ENCODE peak calls at places on chromosomes 1 and 21, in nine cellular contexts. H, P, T, D, C, R, E, N and G are unnamed samples.

GRCh38 chr1:98439471-98439870 is 222.1 kb upstream of the SNX7 start:
- DNase-seq in C (no peak), H (no peak), R (no peak), P (no peak), D (no peak), N (no peak), T (no peak), E (no peak), G (no peak)

GRCh38 chr1:79323240-79324025 is 316.9 kb upstream of the ADGRL4 start:
- DNase-seq in C (no peak), E (no peak), D (no peak), R (peak), H (no peak), N (peak), T (no peak), P (no peak), G (peak)

GRCh38 chr1:14339288-14339687 is 259.2 kb upstream of the KAZN start:
- DNase-seq in H (no peak), P (no peak), T (no peak), C (no peak), E (no peak), N (no peak), D (no peak), R (no peak), G (no peak)

GRCh38 chr21:35974801-35975200 is 85.5 kb downstream of the SETD4 start:
- DNase-seq in D (no peak), P (peak), T (peak), N (no peak), R (no peak), C (no peak), E (no peak), H (no peak), G (no peak)

GRCh38 chr1:164772635-164773034 is 213.7 kb downstream of the PBX1 start:
- DNase-seq in E (peak), P (no peak), H (no peak), C (no peak), T (no peak), D (peak), R (no peak), N (peak), G (peak)

GRCh38 chr21:31732891-31733520 is 1.1 kb upstream of the SCAF4 start:
- DNase-seq in P (peak), E (peak), C (no peak), T (no peak), H (no peak), N (peak), D (peak), R (no peak), G (no peak)

GRCh38 chr1:198162091-198162767 is 5.4 kb downstream of the NEK7 start:
- DNase-seq in N (no peak), C (no peak), H (no peak), P (peak), T (no peak), E (peak), D (peak), R (no peak), G (no peak)

GRCh38 chr1:78658901-78659300 is 9.3 kb downstream of the IFI44 start:
- DNase-seq in H (no peak), N (no peak), C (no peak), T (no peak), P (no peak), R (no peak), D (no peak), E (no peak), G (no peak)

GRCh38 chr1:226111109-226111864 is 48.8 kb downstream of the H3-3A start:
- DNase-seq in N (no peak), H (no peak), C (no peak), T (no peak), P (no peak), R (no peak), E (no peak), D (peak), G (no peak)

GRCh38 chr1:6350416-6351088 is 43.0 kb downstream of the ACOT7 start:
- DNase-seq in R (no peak), C (no peak), P (no peak), H (no peak), E (no peak), N (no peak), T (no peak), D (no peak), G (no peak)

GRCh38 chr1:116333171-116334014 is 39.7 kb upstream of the ATP1A1 start:
- DNase-seq in P (no peak), R (no peak), T (no peak), D (no peak), N (no peak), H (no peak), E (no peak), C (no peak), G (no peak)

GRCh38 chr1:206685749-206686485 is 1.2 kb downstream of the MAPKAPK2 start:
- DNase-seq in P (peak), C (peak), H (peak), R (peak), E (peak), N (peak), T (peak), D (peak), G (peak)

GRCh38 chr1:9721606-9722377 is 70.3 kb downstream of the PIK3CD start:
- DNase-seq in P (peak), E (peak), D (peak), C (peak), N (peak), R (peak), H (peak), T (no peak), G (peak)

GRCh38 chr1:162196387-162196786 is 126.9 kb downstream of the NOS1AP start:
- DNase-seq in H (no peak), N (no peak), C (no peak), R (peak), E (peak), D (no peak), T (peak), P (peak), G (no peak)

GRCh38 chr1:16498573-16499359 is 15.3 kb downstream of the RNU1-1 start:
- DNase-seq in E (peak), D (peak), C (peak), H (peak), T (peak), N (peak), P (peak), R (peak), G (peak)
- TF ChIP-seq POLR2A in E (no peak), D (peak), C (no peak), H (no peak), T (no peak), N (peak), P (no peak), R (peak), G (peak)

DNA sequence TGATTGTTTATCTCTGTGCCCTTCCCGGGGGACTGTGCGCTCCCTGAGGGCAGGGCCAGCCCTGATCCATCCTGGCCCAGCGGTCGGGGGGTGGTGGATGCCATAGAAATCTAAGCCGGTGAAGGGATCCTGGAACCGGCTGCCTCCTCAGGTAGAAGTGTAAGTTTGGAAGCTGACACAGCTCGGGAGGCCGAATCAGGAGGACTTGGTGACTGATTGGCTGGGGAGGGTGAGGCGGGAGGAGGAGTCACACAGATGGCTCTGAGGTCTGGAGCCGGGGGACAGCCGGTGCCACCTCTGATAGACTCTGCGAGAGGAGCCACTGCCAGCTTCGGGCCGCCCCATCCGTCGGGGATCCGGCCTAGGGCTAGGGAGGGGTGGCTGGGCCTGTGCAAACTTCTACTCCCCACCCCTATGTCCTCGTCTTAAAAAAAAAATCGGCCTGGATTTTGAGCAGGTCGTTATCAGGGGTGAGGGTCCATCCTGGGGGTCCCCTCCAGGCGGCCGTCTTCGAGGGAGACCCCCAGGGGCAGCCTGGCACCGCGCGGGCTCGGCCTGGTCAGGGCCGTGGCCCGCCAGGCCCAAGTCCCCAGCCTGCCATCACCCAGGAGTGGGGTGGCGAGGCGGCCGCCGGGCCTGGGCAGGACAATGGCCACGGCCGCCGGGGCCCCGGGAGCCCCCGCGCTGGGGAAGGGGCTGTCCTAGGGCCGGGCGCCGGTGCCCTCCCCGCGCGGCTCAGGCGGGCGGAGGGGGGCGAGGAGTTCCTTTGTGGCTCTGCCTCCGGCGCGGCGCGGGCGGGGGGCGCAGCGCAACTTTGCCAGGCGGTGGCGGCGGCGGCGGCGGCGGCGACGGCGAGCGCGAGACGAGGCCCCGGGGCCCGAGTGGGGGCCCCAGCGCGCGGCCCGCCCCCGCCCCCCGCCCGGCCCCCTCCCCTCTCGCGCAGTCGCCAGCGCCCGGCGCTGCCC is 663 bp upstream of the ZNF362 start:
- DNase-seq in H (peak), N (peak), E (peak), C (peak), T (peak), D (no peak), R (peak), P (peak), G (no peak)
- TF ChIP-seq POLR2A in H (no peak), N (peak), E (peak), C (peak), T (no peak), D (no peak), R (no peak), P (peak), G (no peak)

DNA sequence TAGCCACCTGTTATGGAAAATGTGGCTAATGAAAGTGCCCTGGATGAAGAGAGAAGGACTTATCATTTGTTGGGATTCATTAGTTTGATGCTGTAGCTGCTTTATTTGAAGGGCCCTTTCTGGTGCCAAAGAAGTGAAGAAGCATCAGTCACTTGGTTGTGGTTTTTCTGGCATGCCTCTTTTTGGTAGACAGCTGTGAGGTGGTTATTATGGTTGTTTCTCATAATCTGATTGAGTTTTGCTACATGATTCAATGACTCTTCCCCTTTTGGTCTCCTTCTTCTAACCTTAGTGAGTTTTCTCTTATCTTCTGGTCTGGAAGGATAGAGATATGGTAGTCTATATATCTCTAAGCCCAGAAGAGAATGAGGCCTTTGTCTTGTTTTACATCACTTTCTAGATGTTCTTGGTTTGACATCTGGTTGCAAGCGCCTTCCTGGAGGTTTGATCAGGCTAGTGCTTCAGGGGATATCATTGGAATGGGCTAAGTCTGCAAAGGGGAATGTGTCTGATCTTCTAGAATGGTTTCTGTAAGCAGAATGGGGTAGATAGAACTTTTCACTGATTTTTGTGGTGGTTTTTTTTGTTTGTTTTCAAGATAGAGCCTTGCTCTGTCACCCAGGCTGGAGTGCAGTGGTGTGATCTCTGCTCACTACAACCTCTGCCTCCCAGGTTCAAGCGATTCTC is 26.0 kb downstream of the ARID1A start:
- DNase-seq in P (no peak), R (no peak), E (no peak), C (no peak), D (peak), T (no peak), H (no peak), N (no peak), G (no peak)
- TF ChIP-seq POLR2A in P (no peak), R (no peak), E (no peak), C (no peak), D (no peak), T (no peak), H (no peak), N (no peak), G (no peak)

DNA sequence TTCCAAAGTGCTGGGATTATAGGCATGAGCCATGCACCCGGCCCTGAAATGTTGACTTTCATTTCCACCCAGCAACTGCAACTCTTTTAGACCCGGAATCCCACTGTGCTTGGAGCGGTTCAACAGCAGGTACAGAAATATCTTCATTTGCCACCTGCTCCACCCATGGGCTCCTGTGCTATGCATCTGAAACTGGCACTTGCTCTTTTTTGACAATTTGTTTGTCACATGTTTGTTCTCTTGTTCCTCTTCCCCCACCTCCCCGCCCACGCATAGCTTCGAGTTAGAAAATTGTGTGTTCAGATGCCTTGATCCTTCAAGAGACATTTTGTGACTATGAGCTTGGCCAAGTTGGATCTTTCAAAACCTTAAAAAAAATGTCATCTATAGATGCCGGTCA is 2.4 kb upstream of the IFNLR1 start:
- DNase-seq in C (no peak), P (no peak), D (no peak), E (peak), R (no peak), H (peak), N (no peak), T (no peak), G (no peak)
- TF ChIP-seq POLR2A in C (no peak), P (no peak), D (no peak), E (no peak), R (no peak), H (no peak), N (no peak), T (no peak), G (no peak)

GRCh38 chr1:3731951-3732746 is 20.1 kb upstream of the CCDC27 start:
- DNase-seq in C (no peak), N (no peak), R (no peak), D (no peak), P (no peak), H (no peak), T (no peak), E (no peak), G (no peak)
- TF ChIP-seq POLR2A in C (no peak), N (no peak), R (no peak), D (no peak), P (peak), H (no peak), T (no peak), E (no peak), G (no peak)

GRCh38 chr21:42923553-42924432 is 1.6 kb downstream of the ERVH48-1 start:
- DNase-seq in H (peak), R (peak), E (peak), D (peak), T (peak), N (peak), C (peak), P (peak), G (peak)
- TF ChIP-seq POLR2A in H (no peak), R (no peak), E (no peak), D (peak), T (no peak), N (no peak), C (peak), P (no peak), G (peak)

GRCh38 chr1:161017756-161018630 is 3.0 kb downstream of the F11R start:
- DNase-seq in R (no peak), T (no peak), D (no peak), P (no peak), E (no peak), N (no peak), C (no peak), H (no peak), G (no peak)

GRCh38 chr1:161009602-161010211 is 11.2 kb downstream of the F11R start:
- DNase-seq in D (peak), H (no peak), P (no peak), R (no peak), E (no peak), T (no peak), N (no peak), C (no peak), G (no peak)

GRCh38 chr1:161012420-161012819 is 8.5 kb downstream of the F11R start:
- DNase-seq in R (no peak), C (no peak), P (no peak), E (no peak), N (no peak), T (no peak), D (no peak), H (no peak), G (no peak)

GRCh38 chr1:161013104-161013590 is 7.8 kb downstream of the F11R start:
- DNase-seq in P (no peak), E (no peak), R (no peak), N (no peak), D (peak), C (no peak), T (no peak), H (no peak), G (no peak)

GRCh38 chr1:161013591-161014513 is 7.1 kb downstream of the F11R start:
- DNase-seq in R (peak), D (peak), P (peak), N (peak), C (peak), T (peak), H (peak), E (peak), G (no peak)
- TF ChIP-seq POLR2A in R (peak), D (peak), P (peak), N (peak), C (peak), T (no peak), H (no peak), E (peak), G (no peak)